ENCODE peak calls at places on chromosomes 7 and 10, in seven cellular contexts. C, H, T, D, Y, I and W are unnamed samples.

GRCh38 chr10:49076741-49077521 is 38.4 kb downstream of the VSTM4 start:
- DNase-seq in C (peak), H (no peak), T (no peak), D (no peak), Y (no peak), I (peak), W (no peak)

GRCh38 chr10:113692271-113692670 is 12.6 kb downstream of the CASP7 start:
- DNase-seq in C (no peak), H (no peak), T (no peak), D (no peak), Y (no peak), I (no peak), W (no peak)

GRCh38 chr7:141161959-141162547 is 88.2 kb downstream of the TMEM178B start:
- DNase-seq in C (no peak), H (no peak), T (no peak), D (no peak), Y (no peak), I (no peak), W (no peak)

GRCh38 chr7:33501368-33501767 is 372.0 kb downstream of the BBS9 start:
- DNase-seq in C (no peak), H (peak), T (no peak), D (no peak), Y (no peak), I (no peak), W (no peak)

GRCh38 chr7:107953265-107953923 is 49.6 kb downstream of the LAMB1 start:
- DNase-seq in C (no peak), H (no peak), T (no peak), D (peak), Y (no peak), I (no peak), W (no peak)

GRCh38 chr10:34916368-34916767 is 101.3 kb upstream of the PARD3 start:
- DNase-seq in C (no peak), H (peak), T (no peak), D (no peak), Y (no peak), I (no peak), W (peak)

GRCh38 chr7:1170741-1171501 is 10.9 kb upstream of the ZFAND2A start:
- DNase-seq in C (no peak), H (no peak), T (no peak), D (no peak), Y (no peak), I (peak), W (no peak)

GRCh38 chr10:132189016-132189415 is 2.3 kb downstream of the DPYSL4 start:
- DNase-seq in C (no peak), H (no peak), T (no peak), D (no peak), Y (no peak), I (no peak), W (no peak)

GRCh38 chr10:121157998-121158397 is 306.8 kb downstream of the WDR11 start:
- DNase-seq in C (no peak), H (no peak), T (no peak), D (no peak), Y (no peak), I (peak), W (no peak)

GRCh38 chr7:106793015-106793651 is 71.9 kb upstream of the PIK3CG start:
- DNase-seq in C (no peak), H (peak), T (no peak), D (peak), Y (no peak), I (peak), W (peak)

GRCh38 chr7:86963599-86964230 is 95.7 kb downstream of the ELAPOR2 start:
- DNase-seq in C (no peak), H (peak), T (no peak), D (no peak), Y (no peak), I (peak), W (no peak)

GRCh38 chr7:144854839-144855424 is 19.1 kb upstream of the TPK1 start:
- DNase-seq in C (no peak), H (peak), T (no peak), D (peak), Y (no peak), I (peak), W (peak)

GRCh38 chr10:98391578-98391991 is 23.4 kb downstream of the PYROXD2 start:
- DNase-seq in C (no peak), H (peak), T (no peak), D (no peak), Y (no peak), I (peak), W (peak)

GRCh38 chr10:97408496-97408992 is 7.4 kb upstream of the RRP12 start:
- DNase-seq in C (no peak), H (no peak), T (no peak), D (no peak), Y (no peak), I (no peak), W (no peak)

GRCh38 chr7:35727571-35727970 is 32.6 kb upstream of the HERPUD2 start:
- DNase-seq in C (no peak), H (peak), T (no peak), D (no peak), Y (no peak), I (peak), W (peak)

GRCh38 chr7:115676080-115676479 is 354.5 kb downstream of the TFEC start:
- DNase-seq in C (no peak), H (peak), T (no peak), D (no peak), Y (no peak), I (no peak), W (peak)

GRCh38 chr10:22927661-22928403 is at the start of gene ARMC3:
- DNase-seq in C (peak), H (peak), T (peak), D (peak), Y (peak), I (peak), W (peak)

GRCh38 chr7:123772652-123773051 is 23.8 kb upstream of the WASL start:
- DNase-seq in C (no peak), H (no peak), T (no peak), D (no peak), Y (no peak), I (no peak), W (no peak)

GRCh38 chr7:155644971-155645509 is 579 bp downstream of the RBM33 start:
- DNase-seq in C (peak), H (peak), T (peak), D (peak), Y (peak), I (peak), W (peak)
- TF ChIP-seq CTCF in C (no peak), H (no peak), T (no peak), D (peak), Y (no peak), I (no peak), W (no peak)

GRCh38 chr10:89332718-89333281 is 5.0 kb downstream of the IFIT3 start:
- DNase-seq in C (no peak), H (no peak), T (no peak), D (no peak), Y (no peak), I (peak), W (no peak)

GRCh38 chr10:89330537-89330936 is 2.7 kb downstream of the IFIT3 start:
- DNase-seq in C (no peak), H (no peak), T (no peak), D (no peak), Y (no peak), I (no peak), W (no peak)

GRCh38 chr10:89332092-89332633 is 4.4 kb downstream of the IFIT3 start:
- DNase-seq in C (no peak), H (peak), T (no peak), D (no peak), Y (no peak), I (peak), W (peak)

DNA sequence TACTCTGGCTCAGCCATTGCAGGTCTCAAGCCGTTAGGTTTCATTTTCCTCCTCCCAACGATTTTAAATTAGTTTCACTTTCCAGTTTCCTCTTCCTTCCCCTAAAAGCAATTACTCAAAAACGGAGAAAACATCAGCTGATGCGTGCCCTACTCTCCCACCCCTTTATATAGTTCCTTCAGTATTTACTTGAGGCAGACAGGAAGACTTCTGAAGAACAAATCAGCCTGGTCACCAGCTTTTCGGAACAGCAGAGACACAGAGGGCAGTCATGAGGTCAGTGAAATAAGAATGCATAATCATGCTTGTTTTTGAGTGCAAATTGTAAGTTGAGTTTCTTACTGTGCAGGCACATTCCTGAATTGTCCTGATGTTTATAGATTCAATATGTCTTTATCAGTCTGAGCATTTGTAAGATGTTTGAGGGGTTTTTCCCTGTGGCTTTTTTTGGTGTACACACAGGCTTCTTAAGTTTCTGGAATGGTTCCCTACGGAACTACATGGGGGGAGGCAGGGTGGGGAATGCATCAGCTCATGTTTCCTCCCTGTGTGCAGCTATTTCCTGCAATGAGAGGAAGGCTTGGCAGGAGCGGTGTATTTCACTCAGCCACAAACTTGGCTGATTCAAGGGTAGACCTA is at the start of gene IFIT3:
- DNase-seq in C (no peak), H (peak), T (no peak), D (peak), Y (no peak), I (peak), W (peak)
- H3K4me3 ChIP-seq in C (peak), H (peak), T (peak), D (peak), Y (peak), I (peak), W (peak)

GRCh38 chr7:50068026-50068425 is 25.0 kb downstream of the ZPBP start:
- DNase-seq in C (no peak), H (peak), T (no peak), D (no peak), Y (no peak), I (peak), W (no peak)
- TF ChIP-seq CTCF in C (peak), H (peak), T (peak), D (peak), Y (peak), I (peak), W (no peak)

GRCh38 chr10:71881956-71882355 is 30.9 kb upstream of the PSAP start:
- DNase-seq in C (no peak), H (no peak), T (no peak), D (no peak), Y (no peak), I (no peak), W (no peak)

GRCh38 chr10:71878327-71879034 is 27.4 kb upstream of the PSAP start:
- DNase-seq in C (no peak), H (no peak), T (no peak), D (no peak), Y (no peak), I (peak), W (no peak)

GRCh38 chr10:71873582-71874182 is 22.6 kb upstream of the PSAP start:
- DNase-seq in C (no peak), H (no peak), T (no peak), D (no peak), Y (no peak), I (peak), W (no peak)

GRCh38 chr10:71880425-71881306 is 29.6 kb upstream of the PSAP start:
- DNase-seq in C (no peak), H (no peak), T (no peak), D (peak), Y (no peak), I (no peak), W (no peak)

DNA sequence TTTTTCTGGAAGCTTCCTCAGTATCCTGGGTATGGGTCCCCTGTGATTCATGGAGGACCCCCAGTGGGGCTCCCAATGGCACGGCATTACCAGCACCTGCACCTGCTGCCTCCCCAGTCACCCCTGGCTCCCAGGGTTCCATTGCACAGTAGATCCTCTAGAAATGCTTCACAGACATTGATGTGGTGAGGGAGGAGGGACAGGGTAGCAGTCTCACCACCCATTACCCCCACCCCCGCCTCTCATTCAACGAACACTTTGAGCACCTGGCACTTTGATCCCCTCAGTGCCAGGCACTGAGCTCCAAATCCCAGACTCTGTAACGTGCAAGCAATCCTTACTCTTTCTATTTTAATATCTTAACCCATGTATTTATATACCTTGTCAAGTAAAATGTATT is 26.8 kb upstream of the PSAP start:
- DNase-seq in C (no peak), H (no peak), T (no peak), D (no peak), Y (no peak), I (no peak), W (no peak)
- H3K4me3 ChIP-seq in C (no peak), H (no peak), T (no peak), D (no peak), Y (no peak), I (no peak), W (no peak)

GRCh38 chr7:31123317-31123716 is 71.2 kb downstream of the ADCYAP1R1 start:
- DNase-seq in C (no peak), H (no peak), T (no peak), D (no peak), Y (no peak), I (no peak), W (no peak)
- TF ChIP-seq CTCF in C (no peak), H (no peak), T (no peak), D (no peak), Y (no peak), I (no peak), W (no peak)

DNA sequence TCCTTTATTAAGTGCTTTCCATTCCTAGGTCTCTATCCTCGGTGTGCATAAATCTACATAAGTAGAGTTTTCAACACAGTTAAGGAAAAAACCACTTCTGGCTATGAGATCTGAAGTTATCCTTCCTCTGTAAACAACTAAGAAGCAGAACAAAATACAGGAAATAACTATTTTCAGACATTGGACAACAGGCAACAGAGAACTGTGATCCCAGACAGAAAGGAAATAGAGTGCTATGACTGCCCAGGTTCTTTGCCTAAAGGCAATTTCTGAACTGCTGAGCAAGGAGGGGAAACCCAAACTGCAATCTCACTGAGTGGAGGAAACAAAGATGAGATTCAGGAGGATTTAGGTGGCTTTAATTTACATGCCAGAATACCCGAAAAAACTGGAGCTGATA is 285.4 kb downstream of the SNX13 start:
- DNase-seq in C (no peak), H (no peak), T (no peak), D (no peak), Y (no peak), I (no peak), W (no peak)
- H3K4me3 ChIP-seq in C (no peak), H (no peak), T (no peak), D (no peak), Y (no peak), I (no peak), W (no peak)

GRCh38 chr10:59898125-59898835 is 8.1 kb downstream of the CCDC6 start:
- DNase-seq in C (no peak), H (no peak), T (no peak), D (no peak), Y (no peak), I (no peak), W (no peak)

GRCh38 chr10:59892697-59893096 is 13.7 kb downstream of the CCDC6 start:
- DNase-seq in C (no peak), H (no peak), T (no peak), D (no peak), Y (no peak), I (no peak), W (no peak)

GRCh38 chr10:59896186-59896585 is 10.2 kb downstream of the CCDC6 start:
- DNase-seq in C (no peak), H (no peak), T (no peak), D (peak), Y (no peak), I (no peak), W (no peak)

GRCh38 chr10:59894114-59894513 is 12.2 kb downstream of the CCDC6 start:
- DNase-seq in C (peak), H (peak), T (no peak), D (no peak), Y (peak), I (no peak), W (peak)

DNA sequence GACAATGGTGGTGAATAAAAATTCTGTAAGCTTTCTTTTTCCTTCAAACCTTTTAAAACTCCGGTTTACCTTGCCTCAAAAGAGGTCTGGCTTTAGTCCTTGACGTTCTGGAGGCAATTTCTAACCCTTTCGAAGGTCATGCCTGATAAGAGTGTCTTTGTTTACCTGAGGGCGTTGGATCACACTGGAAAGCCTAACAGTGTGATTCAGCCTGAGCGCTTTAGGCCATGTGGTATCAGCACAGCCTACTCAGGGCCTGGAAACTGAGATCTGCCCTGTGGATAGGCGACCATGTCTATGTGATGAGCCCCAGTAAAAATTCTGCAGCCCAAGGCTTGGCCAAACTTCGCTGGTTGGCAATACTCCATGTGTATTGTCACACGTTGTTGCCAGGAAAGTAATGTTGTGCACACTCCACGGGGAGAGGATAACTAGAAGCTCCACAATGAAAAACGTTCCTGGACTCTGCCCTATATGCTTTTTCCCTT is 10.7 kb downstream of the CCDC6 start:
- DNase-seq in C (no peak), H (peak), T (no peak), D (peak), Y (no peak), I (no peak), W (no peak)
- TF ChIP-seq CTCF in C (no peak), H (no peak), T (no peak), D (no peak), Y (no peak), I (no peak), W (no peak)

DNA sequence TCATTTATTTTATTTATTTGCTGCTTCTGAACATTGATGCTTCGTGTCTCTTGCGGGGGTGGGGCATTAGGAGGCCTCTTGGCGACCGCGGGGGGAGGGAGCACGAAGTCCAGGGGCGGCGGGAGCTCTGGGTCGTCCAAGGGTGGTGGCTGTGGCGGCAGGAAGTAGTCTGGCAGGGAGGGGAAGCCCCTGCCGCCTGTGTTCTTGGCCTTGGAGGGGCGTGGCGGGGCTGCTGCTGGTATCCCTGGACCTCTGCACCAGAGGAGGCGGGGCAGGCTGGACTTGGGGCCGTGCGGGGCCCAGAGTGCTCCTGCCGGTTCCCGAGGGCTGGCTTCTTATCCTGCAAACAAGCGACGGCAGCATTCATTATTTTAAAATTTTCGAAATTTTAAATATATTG is 70.5 kb upstream of the ABI1 start:
- DNase-seq in C (peak), H (no peak), T (peak), D (no peak), Y (no peak), I (peak), W (no peak)
- H3K4me3 ChIP-seq in C (peak), H (no peak), T (peak), D (no peak), Y (no peak), I (no peak), W (no peak)